ENCODE peak calls at places on chromosomes 11 and 22, in seven cellular contexts. I is neuronal stem cell, U is mesenchymal stem cell, A is mesendoderm, N is H9, E is H1, O is trophoblast cell. Z is an unnamed sample.

GRCh38 chr11:77101043-77101537 is 1.6 kb upstream of the OMP start:
- DNase-seq in N (no peak), U (peak), E (no peak), O (peak), I (no peak), A (peak), Z (peak)

GRCh38 chr11:67285541-67286498 is 3.3 kb upstream of the ANKRD13D start:
- DNase-seq in I (no peak), A (no peak), O (no peak), E (no peak), U (no peak), N (no peak), Z (no peak)

GRCh38 chr11:47756208-47756607 is 10.9 kb downstream of the FNBP4 start:
- DNase-seq in I (no peak), A (no peak), O (no peak), U (no peak), E (no peak), N (no peak), Z (no peak)

GRCh38 chr11:110355011-110355744 is 58.8 kb upstream of the RDX start:
- DNase-seq in N (peak), A (peak), I (no peak), E (no peak), O (no peak), U (no peak), Z (no peak)

GRCh38 chr11:126434950-126435335 is 79.5 kb downstream of the ST3GAL4 start:
- DNase-seq in I (no peak), U (no peak), N (no peak), E (no peak), A (peak), O (no peak), Z (no peak)

GRCh38 chr22:46614070-46614931 is 5.9 kb upstream of the GRAMD4 start:
- DNase-seq in U (no peak), N (no peak), A (no peak), O (no peak), E (no peak), I (no peak), Z (no peak)

GRCh38 chr22:22103078-22103593 is 120.5 kb upstream of the TOP3B start:
- DNase-seq in O (peak), E (no peak), I (no peak), A (peak), U (no peak), N (peak), Z (no peak)

GRCh38 chr11:1054143-1055108 is 17.9 kb upstream of the MUC6 start:
- DNase-seq in I (no peak), U (no peak), E (no peak), A (no peak), N (no peak), O (no peak), Z (no peak)

GRCh38 chr11:75184051-75184450 is 33.1 kb downstream of the SLCO2B1 start:
- DNase-seq in O (peak), U (no peak), E (no peak), A (no peak), N (no peak), I (no peak), Z (no peak)

GRCh38 chr11:8258289-8258688 is 5.4 kb downstream of the LMO1 start:
- DNase-seq in E (no peak), I (no peak), N (peak), O (no peak), U (no peak), A (no peak), Z (no peak)

GRCh38 chr11:19633276-19633675 is 79.4 kb upstream of the NAV2 start:
- DNase-seq in A (no peak), N (no peak), E (no peak), I (no peak), U (no peak), O (no peak), Z (no peak)

GRCh38 chr11:1473786-1474185 is 12.8 kb downstream of the MOB2 start:
- DNase-seq in U (no peak), I (no peak), O (no peak), A (no peak), N (no peak), E (no peak), Z (no peak)

GRCh38 chr11:44814881-44815592 is 88.3 kb downstream of the TSPAN18 start:
- DNase-seq in O (no peak), A (no peak), E (no peak), I (no peak), U (peak), N (no peak), Z (peak)

GRCh38 chr11:109000531-109000930 is 335.7 kb downstream of the DDX10 start:
- DNase-seq in N (no peak), I (no peak), A (no peak), E (no peak), U (no peak), O (no peak), Z (no peak)

GRCh38 chr22:38490915-38491314 is 15.2 kb downstream of the DDX17 start:
- DNase-seq in A (no peak), I (no peak), O (no peak), E (no peak), N (no peak), U (peak), Z (peak)

GRCh38 chr11:61293869-61294716 is 1.0 kb downstream of the VWCE start:
- DNase-seq in A (peak), U (peak), O (peak), I (peak), E (no peak), N (peak), Z (peak)

GRCh38 chr11:11171854-11172253 is 181.2 kb downstream of the CSNK2A3 start:
- DNase-seq in N (no peak), I (no peak), E (no peak), U (peak), O (no peak), A (no peak), Z (no peak)

GRCh38 chr11:46537851-46538295 is 56.0 kb downstream of the AMBRA1 start:
- DNase-seq in U (peak), E (peak), I (peak), A (peak), O (peak), N (peak), Z (peak)

GRCh38 chr22:44724859-44725258 is 22.9 kb downstream of the PRR5 start:
- DNase-seq in A (no peak), N (no peak), U (no peak), E (no peak), O (no peak), I (no peak), Z (no peak)

GRCh38 chr11:119316017-119316728 is 757 bp downstream of the MCAM start:
- DNase-seq in E (no peak), O (peak), A (no peak), U (peak), N (no peak), I (no peak), Z (no peak)

GRCh38 chr22:32985899-32986772 is 72.0 kb downstream of the SYN3 start:
- DNase-seq in U (peak), O (peak), A (peak), E (peak), N (peak), I (peak), Z (peak)

GRCh38 chr11:115042002-115042401 is 363.7 kb downstream of the NXPE2 start:
- DNase-seq in A (peak), O (no peak), U (no peak), E (no peak), I (no peak), N (peak), Z (no peak)

GRCh38 chr11:134460044-134460371 is 48.0 kb upstream of the B3GAT1 start:
- DNase-seq in O (no peak), U (no peak), A (no peak), N (no peak), I (no peak), E (no peak), Z (no peak)

GRCh38 chr22:23216331-23217170 is 36.2 kb downstream of the BCR start:
- DNase-seq in O (peak), U (no peak), N (no peak), E (no peak), I (no peak), A (no peak), Z (no peak)

GRCh38 chr11:56890584-56891305 is 98.0 kb upstream of the OR5AK2 start:
- DNase-seq in I (no peak), E (no peak), U (no peak), N (no peak), A (no peak), O (no peak), Z (no peak)

GRCh38 chr11:100687032-100687629 is at the start of gene ARHGAP42:
- DNase-seq in I (peak), U (peak), O (peak), A (peak), E (peak), N (peak), Z (peak)

GRCh38 chr22:36055376-36056310 is 27.0 kb upstream of the RBFOX2 start:
- DNase-seq in O (peak), U (no peak), A (no peak), N (no peak), E (no peak), I (no peak), Z (peak)

GRCh38 chr22:19826619-19826950 is 28.1 kb downstream of the GNB1L start:
- DNase-seq in U (no peak), N (no peak), E (no peak), A (no peak), O (no peak), I (no peak), Z (no peak)

GRCh38 chr11:112831041-112831440 is 130.2 kb upstream of the NCAM1 start:
- DNase-seq in O (no peak), I (no peak), E (no peak), N (no peak), A (no peak), U (no peak), Z (no peak)

GRCh38 chr11:85913486-85913885 is 58.3 kb downstream of the CCDC83 start:
- DNase-seq in N (no peak), A (no peak), U (no peak), I (no peak), O (no peak), E (no peak), Z (no peak)

DNA sequence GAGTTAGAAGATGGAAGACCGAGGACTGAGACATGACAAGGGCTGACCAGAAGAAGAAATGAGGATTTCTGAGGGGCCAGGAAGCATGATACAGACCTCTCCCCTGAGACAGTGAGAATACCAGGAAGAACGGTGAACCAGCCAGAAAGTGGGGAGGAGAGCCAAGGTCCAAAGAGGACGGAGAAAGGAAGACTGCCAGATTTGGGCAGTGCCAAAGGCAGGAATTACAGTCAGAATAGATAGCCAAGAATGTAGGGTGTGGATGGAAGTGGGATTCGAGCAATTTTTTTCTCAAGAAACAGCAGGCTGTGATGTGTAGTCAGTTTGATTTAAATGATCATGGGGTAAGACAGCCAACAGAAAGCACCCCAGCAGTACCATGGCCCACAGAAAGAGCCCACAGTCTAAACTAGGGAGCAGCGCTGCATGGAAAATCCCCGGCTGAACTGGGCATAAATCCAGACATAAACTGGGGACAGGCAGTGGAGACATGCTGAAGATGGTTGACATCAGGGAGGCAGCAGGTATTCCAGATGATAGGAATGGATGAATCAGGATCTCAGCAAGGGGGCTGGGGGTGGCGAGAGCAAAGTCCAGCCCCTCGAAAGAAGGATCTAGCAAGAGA is 67.3 kb upstream of the BARX2 start:
- DNase-seq in O (no peak), N (no peak), U (no peak), E (no peak), A (no peak), I (no peak), Z (no peak)
- H2AK5ac ChIP-seq in O (no peak), N (no peak), U (no peak), E (no peak), A (no peak), I (no peak), Z (no peak)

GRCh38 chr22:42323971-42324370 is 53.5 kb upstream of the TCF20 start:
- DNase-seq in E (no peak), I (no peak), A (no peak), O (no peak), N (no peak), U (no peak), Z (no peak)

GRCh38 chr22:42324566-42324965 is 54.1 kb upstream of the TCF20 start:
- DNase-seq in A (no peak), O (peak), U (no peak), I (no peak), N (no peak), E (no peak), Z (no peak)

GRCh38 chr22:42321908-42322561 is 51.6 kb upstream of the TCF20 start:
- DNase-seq in N (no peak), I (no peak), A (no peak), O (no peak), E (no peak), U (peak), Z (no peak)

GRCh38 chr22:42320463-42321416 is 50.3 kb upstream of the TCF20 start:
- DNase-seq in E (no peak), O (no peak), I (no peak), N (no peak), A (no peak), U (no peak), Z (no peak)

GRCh38 chr22:42322562-42322926 is 52.1 kb upstream of the TCF20 start:
- DNase-seq in A (no peak), U (no peak), O (no peak), I (no peak), N (no peak), E (no peak), Z (no peak)
- H2AK5ac ChIP-seq in A (no peak), U (no peak), O (no peak), I (no peak), N (no peak), E (no peak), Z (no peak)

DNA sequence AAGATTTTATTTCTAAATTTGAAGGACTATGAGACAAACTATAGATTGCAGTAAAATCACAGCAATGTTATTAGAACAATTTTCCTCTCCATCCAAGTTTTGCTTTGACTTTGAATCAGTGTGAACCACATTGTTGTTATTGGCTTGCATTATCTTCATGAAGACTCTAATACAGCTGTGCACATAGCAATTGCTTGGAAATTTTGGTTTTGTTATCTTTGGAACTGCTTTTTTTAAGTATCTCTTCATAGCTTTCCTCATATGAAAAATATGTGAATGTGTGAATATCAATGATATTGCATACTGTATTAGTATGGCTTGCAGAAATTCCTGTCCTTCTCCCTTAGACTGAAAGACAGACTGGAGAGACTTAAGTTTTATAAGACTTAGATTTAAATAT is 666.6 kb downstream of the LUZP2 start:
- DNase-seq in U (no peak), A (no peak), E (no peak), N (no peak), O (no peak), I (no peak), Z (peak)
- H2AK5ac ChIP-seq in U (no peak), A (no peak), E (no peak), N (no peak), O (no peak), I (no peak), Z (no peak)

DNA sequence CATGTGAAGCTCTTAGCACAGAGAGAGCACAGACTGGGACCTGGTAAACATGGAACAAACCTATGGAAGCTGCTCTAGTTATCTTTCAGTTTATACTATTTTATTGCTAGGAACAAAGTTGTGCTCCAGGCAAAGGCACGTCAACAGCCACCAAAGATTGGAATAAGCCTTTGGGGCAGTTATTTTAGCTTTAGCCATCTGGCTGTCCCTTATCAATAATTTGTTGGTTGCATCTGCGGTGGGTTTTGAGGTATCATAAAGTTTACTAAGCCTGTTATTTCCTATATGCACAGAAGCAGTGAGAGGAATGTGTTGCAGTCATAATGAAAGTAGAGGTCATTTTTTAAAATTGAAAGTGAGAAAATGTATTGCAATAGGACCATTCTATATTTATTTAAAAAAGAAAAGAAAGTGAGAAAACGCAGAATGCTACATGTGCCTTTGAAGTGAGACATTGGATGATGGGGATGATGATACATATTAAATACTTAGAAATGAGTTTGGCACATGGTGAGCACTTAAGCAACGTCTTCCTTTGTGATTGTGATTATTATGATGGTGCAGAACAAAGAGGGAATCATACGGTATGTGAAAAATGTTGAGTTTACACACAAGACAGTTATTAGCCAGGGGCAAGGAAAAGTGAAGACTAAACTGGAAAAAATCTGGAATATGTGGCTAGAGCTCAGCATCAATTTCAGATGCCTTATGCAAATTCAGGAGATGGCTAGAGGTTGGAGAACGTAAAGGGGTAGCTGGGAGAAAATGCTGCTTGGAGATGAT is 58.3 kb downstream of the PRR5L start:
- DNase-seq in E (no peak), A (peak), U (peak), I (no peak), O (peak), N (no peak), Z (peak)
- H2AK5ac ChIP-seq in E (no peak), A (no peak), U (peak), I (no peak), O (no peak), N (no peak), Z (no peak)

DNA sequence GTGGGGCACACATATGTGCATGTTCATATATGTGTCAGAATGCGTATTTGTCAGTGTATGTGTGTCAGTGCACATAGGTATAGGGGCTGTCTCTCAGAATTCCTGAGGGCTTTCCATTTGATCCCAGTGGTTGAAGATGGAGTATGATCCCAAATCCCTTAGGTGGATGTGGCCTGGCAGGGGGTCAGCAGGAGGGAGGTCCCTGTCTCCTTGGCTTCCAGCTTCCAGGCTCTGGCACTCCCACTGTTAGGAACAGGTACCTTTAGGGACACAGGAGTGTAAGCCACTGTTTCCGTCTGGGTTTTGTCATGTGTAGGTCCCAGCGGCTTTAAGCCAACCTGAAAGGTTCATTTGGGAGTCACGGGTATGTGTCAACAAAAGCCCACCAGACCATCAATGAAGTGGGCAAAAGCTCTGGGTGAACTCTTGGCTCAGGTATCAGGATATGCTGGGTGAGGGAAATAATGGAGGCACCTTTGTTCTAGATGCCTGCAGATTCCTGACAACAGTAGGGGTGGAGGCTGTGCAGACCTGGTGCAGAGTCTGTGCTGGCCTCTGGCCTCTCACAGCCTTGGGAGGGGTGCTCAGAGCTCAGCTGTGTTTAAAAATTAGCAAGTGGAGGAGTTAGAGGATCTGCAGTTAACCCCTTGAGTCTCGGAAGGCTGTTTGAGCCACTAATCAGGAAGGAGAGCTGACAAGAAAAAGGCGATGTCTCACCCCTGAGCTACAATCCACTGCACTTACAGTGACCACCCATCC is 9.0 kb downstream of the KCNQ1OT1 start:
- DNase-seq in N (no peak), O (peak), I (no peak), E (no peak), U (no peak), A (peak), Z (no peak)
- H2AK5ac ChIP-seq in N (no peak), O (no peak), I (no peak), E (no peak), U (peak), A (no peak), Z (no peak)

DNA sequence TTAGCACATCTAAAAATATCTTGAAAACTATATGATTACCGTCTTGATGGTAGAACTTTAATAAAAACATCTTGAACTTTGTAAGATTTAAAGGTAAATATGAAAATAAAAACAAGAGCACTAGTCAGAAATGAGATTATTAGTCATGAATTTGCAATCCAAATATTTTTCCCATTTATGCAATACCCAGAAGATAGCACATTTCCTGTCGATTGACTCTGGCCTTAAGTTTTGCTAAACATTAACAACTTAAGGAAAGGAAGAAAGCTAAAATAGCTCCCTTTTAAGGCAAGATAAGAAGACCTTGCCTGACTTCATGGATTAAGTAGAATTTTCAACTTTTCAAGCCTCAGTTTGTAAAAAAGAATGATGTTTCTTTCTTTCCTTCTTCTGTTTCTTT is 1374.7 kb upstream of the RAG2 start:
- DNase-seq in N (no peak), A (no peak), I (no peak), E (no peak), U (peak), O (no peak), Z (no peak)
- H2AK5ac ChIP-seq in N (no peak), A (no peak), I (no peak), E (no peak), U (no peak), O (no peak), Z (no peak)

Z was measured in IMR-90.